ENCODE peak calls at places on chromosome 4, in four cellular contexts. Z is choroid plexus epithelial cell, K is lower lobe of right lung, I is fibroblast of the aortic adventitia. V is an unnamed sample.

GRCh38 chr4:151730003-151730559 is 30.7 kb downstream of the GATB start:
- DNase-seq in Z (no peak), K (no peak), I (no peak), V (peak)

GRCh38 chr4:12445711-12446110 is 1017.0 kb upstream of the HS3ST1 start:
- DNase-seq in Z (no peak), K (no peak), I (peak), V (no peak)

GRCh38 chr4:7430368-7430964 is 4.3 kb downstream of the PSAPL1 start:
- DNase-seq in Z (no peak), K (peak), I (no peak), V (no peak)

GRCh38 chr4:101277661-101278060 is 69.7 kb downstream of the PPP3CA start:
- DNase-seq in Z (peak), K (no peak), I (peak), V (peak)

GRCh38 chr4:107519057-107519456 is 201.0 kb downstream of the PAPSS1 start:
- DNase-seq in Z (peak), K (no peak), I (peak), V (peak)

GRCh38 chr4:42397256-42397634 is at the start of gene SHISA3:
- DNase-seq in Z (no peak), K (no peak), I (no peak), V (no peak)

GRCh38 chr4:89497517-89498308 is 190.1 kb upstream of the GPRIN3 start:
- DNase-seq in Z (peak), K (no peak), I (no peak), V (peak)

GRCh38 chr4:69095301-69095731 is 958 bp upstream of the UGT2B7 start:
- DNase-seq in Z (peak), K (no peak), I (peak), V (peak)

GRCh38 chr4:37895271-37895670 is 4.4 kb downstream of the TBC1D1 start:
- DNase-seq in Z (no peak), K (no peak), I (no peak), V (no peak)

GRCh38 chr4:37893164-37893563 is 2.3 kb downstream of the TBC1D1 start:
- DNase-seq in Z (no peak), K (no peak), I (no peak), V (no peak)

GRCh38 chr4:37890501-37891220 is at the start of gene TBC1D1:
- DNase-seq in Z (no peak), K (peak), I (no peak), V (no peak)

GRCh38 chr4:37891221-37892159 is 606 bp downstream of the TBC1D1 start:
- DNase-seq in Z (peak), K (peak), I (peak), V (no peak)

GRCh38 chr4:37892641-37893040 is 1.8 kb downstream of the TBC1D1 start:
- DNase-seq in Z (no peak), K (peak), I (no peak), V (no peak)
- H3K4me3 ChIP-seq in Z (no peak), K (peak), I (no peak), V (no peak)

DNA sequence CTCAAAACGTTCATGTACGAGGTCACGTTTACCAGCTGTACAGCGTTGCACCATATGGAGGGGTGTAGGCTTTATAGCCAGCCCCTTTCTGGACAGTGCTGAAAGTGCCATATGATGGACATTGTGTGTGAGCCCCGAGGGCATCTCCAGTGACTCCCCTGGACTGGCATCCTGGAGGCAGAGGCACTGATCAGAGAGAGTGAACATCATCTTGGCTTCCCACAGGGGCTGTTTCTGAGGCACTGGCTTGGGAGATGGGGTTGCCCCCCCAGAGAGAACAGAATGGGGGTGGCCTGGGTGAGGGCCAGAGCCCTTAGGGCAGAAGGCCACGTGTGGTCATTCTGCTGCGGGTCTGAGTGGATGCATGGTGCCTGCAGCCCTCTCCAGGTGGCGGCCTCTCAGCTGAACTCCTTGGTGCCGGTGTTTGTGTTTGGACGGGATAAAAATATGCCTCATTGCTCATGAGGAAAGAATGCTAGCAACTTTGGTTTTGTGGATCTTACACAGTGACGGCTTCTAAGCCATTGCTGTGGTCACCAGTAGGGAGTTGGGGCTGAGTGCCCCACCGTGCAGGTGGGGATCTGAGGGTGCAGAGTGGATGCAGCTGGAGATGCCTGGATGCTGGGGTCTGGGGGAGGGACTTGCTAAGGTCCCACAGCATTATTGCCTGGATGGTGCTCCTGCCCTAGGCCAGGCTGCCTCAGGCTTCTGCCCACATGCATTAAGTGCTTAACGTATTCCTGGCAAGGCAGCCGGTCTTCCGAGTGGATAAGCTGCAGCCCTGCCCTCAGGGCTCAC is 3.4 kb downstream of the WFS1 start:
- DNase-seq in Z (peak), K (peak), I (peak), V (peak)
- TF ChIP-seq CTCF in Z (no peak), K (no peak), I (no peak), V (no peak)

DNA sequence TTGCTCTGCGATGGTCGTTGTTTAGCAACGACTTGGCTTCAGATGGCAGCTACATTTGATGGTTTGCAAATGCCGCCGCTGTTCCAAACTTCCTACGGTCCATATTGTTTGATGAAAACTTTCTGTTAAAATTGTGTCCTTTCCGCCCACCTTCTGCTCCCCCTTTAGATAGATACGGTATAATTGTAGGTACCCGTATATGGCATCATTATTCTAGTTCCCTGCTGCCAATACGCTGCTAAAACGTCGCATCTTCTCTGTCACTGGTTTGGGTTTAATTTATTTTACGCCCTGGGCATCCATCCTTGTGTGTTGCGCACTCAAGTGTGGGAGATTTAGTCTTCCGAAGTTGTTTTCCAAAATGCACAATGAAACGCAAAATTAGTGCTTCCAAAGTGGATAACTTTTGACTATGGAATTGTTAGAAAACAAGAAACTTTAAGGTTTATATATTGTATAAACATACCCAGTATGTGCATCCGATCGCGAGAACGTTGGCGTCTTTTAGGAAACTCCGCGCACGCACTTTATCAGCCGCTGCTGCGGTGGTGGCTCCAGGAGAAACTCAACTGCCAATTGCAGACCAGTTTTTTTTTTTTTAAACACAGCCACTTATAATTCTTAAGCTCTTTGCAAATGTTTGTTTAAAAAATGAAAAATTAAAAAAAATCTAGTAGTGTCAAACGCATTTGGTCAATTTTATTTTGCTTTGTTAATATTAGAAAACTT is 1.7 kb downstream of the ATOH1 start:
- DNase-seq in Z (no peak), K (no peak), I (no peak), V (no peak)
- H3K4me3 ChIP-seq in Z (no peak), K (no peak), I (no peak), V (no peak)

GRCh38 chr4:86815653-86816052 is 33.5 kb downstream of the SLC10A6 start:
- DNase-seq in Z (no peak), K (no peak), I (no peak), V (no peak)

GRCh38 chr4:86810867-86811266 is 38.3 kb downstream of the SLC10A6 start:
- DNase-seq in Z (no peak), K (no peak), I (no peak), V (no peak)

GRCh38 chr4:86809809-86810208 is 39.4 kb downstream of the SLC10A6 start:
- DNase-seq in Z (no peak), K (no peak), I (no peak), V (no peak)
- TF ChIP-seq CTCF in Z (no peak), K (no peak), I (no peak), V (no peak)

GRCh38 chr4:125387770-125388169 is 73.0 kb downstream of the FAT4 start:
- DNase-seq in Z (peak), K (no peak), I (peak), V (no peak)

GRCh38 chr4:125390727-125391126 is 76.0 kb downstream of the FAT4 start:
- DNase-seq in Z (no peak), K (no peak), I (peak), V (no peak)

GRCh38 chr4:125388653-125389052 is 73.9 kb downstream of the FAT4 start:
- DNase-seq in Z (peak), K (no peak), I (peak), V (peak)

GRCh38 chr4:125390126-125390525 is 75.4 kb downstream of the FAT4 start:
- DNase-seq in Z (peak), K (no peak), I (peak), V (peak)

DNA sequence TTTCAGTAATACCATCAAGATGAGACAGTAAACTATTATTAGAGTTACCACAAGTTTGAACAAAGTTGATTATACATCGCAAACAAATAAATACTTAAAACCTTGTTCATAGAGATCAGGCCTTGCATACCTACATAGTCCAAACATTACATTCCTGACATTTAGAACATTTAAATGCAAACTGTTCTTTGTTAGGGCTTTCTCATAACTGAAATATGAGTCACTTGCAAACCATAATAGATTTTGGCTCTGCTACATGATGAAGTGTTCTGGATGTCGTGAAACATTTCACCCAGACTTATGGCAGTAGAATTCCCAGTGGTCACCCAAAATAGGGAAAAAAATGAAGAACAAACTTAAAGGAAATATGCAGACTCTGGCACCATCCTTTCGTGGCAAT is 75.0 kb downstream of the FAT4 start:
- DNase-seq in Z (peak), K (no peak), I (peak), V (peak)
- H3K4me3 ChIP-seq in Z (peak), K (peak), I (peak), V (no peak)

V was measured in fibroblast of villous mesenchyme.